ENCODE peak calls at places on chromosomes 13 and 19, in six cellular contexts. One of them, this sample, is unnamed.

GRCh38 chr13:53042897-53043296 is 14.3 kb downstream of the OLFM4 start:
- DNase-seq in activated CD4-positive, alpha-beta T cell treated with anti-CD3 and anti-CD28 coated beads, Interleukin-2, amount 50 U/mL, for 24 hours: no peak
- DNase-seq in HuH-7: no peak
- DNase-seq in activated T-cell treated with anti-CD3 and anti-CD28 coated beads for 1 hour: no peak
- DNase-seq in CD14-positive monocyte: no peak
- DNase-seq in cardiac muscle cell: no peak
- DNase-seq in this sample: no peak

GRCh38 chr13:94433055-94433947 is 46.2 kb downstream of the DCT start:
- DNase-seq in HuH-7: peak; percentile 34
- DNase-seq in activated CD4-positive, alpha-beta T cell treated with anti-CD3 and anti-CD28 coated beads, Interleukin-2, amount 50 U/mL, for 24 hours: peak; percentile 17
- DNase-seq in cardiac muscle cell: peak; percentile 85
- DNase-seq in activated T-cell treated with anti-CD3 and anti-CD28 coated beads for 1 hour: no peak
- DNase-seq in CD14-positive monocyte: no peak
- DNase-seq in this sample: peak; percentile 67

GRCh38 chr13:97574926-97575325 is 141.0 kb downstream of the RAP2A start:
- DNase-seq in HuH-7: peak; percentile 9
- DNase-seq in activated CD4-positive, alpha-beta T cell treated with anti-CD3 and anti-CD28 coated beads, Interleukin-2, amount 50 U/mL, for 24 hours: no peak
- DNase-seq in CD14-positive monocyte: no peak
- DNase-seq in activated T-cell treated with anti-CD3 and anti-CD28 coated beads for 1 hour: no peak
- DNase-seq in cardiac muscle cell: peak; percentile 67
- DNase-seq in this sample: peak; percentile 33

GRCh38 chr19:38243279-38243673 is 12.9 kb downstream of the PPP1R14A start:
- DNase-seq in activated T-cell treated with anti-CD3 and anti-CD28 coated beads for 1 hour: no peak
- DNase-seq in activated CD4-positive, alpha-beta T cell treated with anti-CD3 and anti-CD28 coated beads, Interleukin-2, amount 50 U/mL, for 24 hours: no peak
- DNase-seq in CD14-positive monocyte: no peak
- DNase-seq in cardiac muscle cell: no peak
- DNase-seq in HuH-7: no peak
- DNase-seq in this sample: no peak

GRCh38 chr13:113148940-113149503 is 9.4 kb upstream of the PROZ start:
- DNase-seq in HuH-7: no peak
- DNase-seq in CD14-positive monocyte: no peak
- DNase-seq in activated CD4-positive, alpha-beta T cell treated with anti-CD3 and anti-CD28 coated beads, Interleukin-2, amount 50 U/mL, for 24 hours: no peak
- DNase-seq in cardiac muscle cell: no peak
- DNase-seq in activated T-cell treated with anti-CD3 and anti-CD28 coated beads for 1 hour: no peak
- DNase-seq in this sample: no peak

GRCh38 chr19:17775245-17775927 is 19.6 kb upstream of the B3GNT3 start:
- DNase-seq in HuH-7: peak; percentile 81
- DNase-seq in cardiac muscle cell: peak; percentile 43
- DNase-seq in activated T-cell treated with anti-CD3 and anti-CD28 coated beads for 1 hour: peak; percentile 32
- DNase-seq in CD14-positive monocyte: no peak
- DNase-seq in activated CD4-positive, alpha-beta T cell treated with anti-CD3 and anti-CD28 coated beads, Interleukin-2, amount 50 U/mL, for 24 hours: no peak
- DNase-seq in this sample: peak; percentile 45

GRCh38 chr19:29206453-29206852 is 6.5 kb downstream of the UQCRFS1 start:
- DNase-seq in HuH-7: no peak
- DNase-seq in activated CD4-positive, alpha-beta T cell treated with anti-CD3 and anti-CD28 coated beads, Interleukin-2, amount 50 U/mL, for 24 hours: no peak
- DNase-seq in cardiac muscle cell: no peak
- DNase-seq in activated T-cell treated with anti-CD3 and anti-CD28 coated beads for 1 hour: no peak
- DNase-seq in CD14-positive monocyte: no peak
- DNase-seq in this sample: no peak

GRCh38 chr13:48849515-48849914 is 126.2 kb upstream of the FNDC3A start:
- DNase-seq in activated CD4-positive, alpha-beta T cell treated with anti-CD3 and anti-CD28 coated beads, Interleukin-2, amount 50 U/mL, for 24 hours: no peak
- DNase-seq in activated T-cell treated with anti-CD3 and anti-CD28 coated beads for 1 hour: no peak
- DNase-seq in HuH-7: no peak
- DNase-seq in CD14-positive monocyte: no peak
- DNase-seq in cardiac muscle cell: no peak
- DNase-seq in this sample: no peak

GRCh38 chr13:92967923-92968322 is 258.7 kb upstream of the GPC6 start:
- DNase-seq in HuH-7: no peak
- DNase-seq in cardiac muscle cell: peak; percentile 22
- DNase-seq in activated T-cell treated with anti-CD3 and anti-CD28 coated beads for 1 hour: no peak
- DNase-seq in activated CD4-positive, alpha-beta T cell treated with anti-CD3 and anti-CD28 coated beads, Interleukin-2, amount 50 U/mL, for 24 hours: no peak
- DNase-seq in CD14-positive monocyte: no peak
- DNase-seq in this sample: no peak

GRCh38 chr13:54636231-54636630 is 1607.6 kb downstream of the OLFM4 start:
- DNase-seq in HuH-7: no peak
- DNase-seq in cardiac muscle cell: no peak
- DNase-seq in CD14-positive monocyte: no peak
- DNase-seq in activated CD4-positive, alpha-beta T cell treated with anti-CD3 and anti-CD28 coated beads, Interleukin-2, amount 50 U/mL, for 24 hours: no peak
- DNase-seq in activated T-cell treated with anti-CD3 and anti-CD28 coated beads for 1 hour: no peak
- DNase-seq in this sample: no peak

GRCh38 chr19:10533656-10534386 is 9.9 kb upstream of the ATG4D start:
- DNase-seq in HuH-7: no peak
- DNase-seq in cardiac muscle cell: peak; percentile 73
- DNase-seq in activated CD4-positive, alpha-beta T cell treated with anti-CD3 and anti-CD28 coated beads, Interleukin-2, amount 50 U/mL, for 24 hours: no peak
- DNase-seq in activated T-cell treated with anti-CD3 and anti-CD28 coated beads for 1 hour: no peak
- DNase-seq in CD14-positive monocyte: no peak
- DNase-seq in this sample: no peak

GRCh38 chr13:72284791-72285190 is 417.8 kb upstream of the DACH1 start:
- DNase-seq in cardiac muscle cell: no peak
- DNase-seq in activated T-cell treated with anti-CD3 and anti-CD28 coated beads for 1 hour: no peak
- DNase-seq in CD14-positive monocyte: no peak
- DNase-seq in HuH-7: no peak
- DNase-seq in activated CD4-positive, alpha-beta T cell treated with anti-CD3 and anti-CD28 coated beads, Interleukin-2, amount 50 U/mL, for 24 hours: no peak
- DNase-seq in this sample: no peak

GRCh38 chr19:16319466-16319865 is 5.2 kb upstream of the KLF2 start:
- DNase-seq in cardiac muscle cell: peak; percentile 72
- DNase-seq in activated T-cell treated with anti-CD3 and anti-CD28 coated beads for 1 hour: no peak
- DNase-seq in activated CD4-positive, alpha-beta T cell treated with anti-CD3 and anti-CD28 coated beads, Interleukin-2, amount 50 U/mL, for 24 hours: no peak
- DNase-seq in HuH-7: no peak
- DNase-seq in CD14-positive monocyte: no peak
- DNase-seq in this sample: no peak

GRCh38 chr13:33227927-33228644 is 57.5 kb downstream of the STARD13 start:
- DNase-seq in HuH-7: no peak
- DNase-seq in CD14-positive monocyte: no peak
- DNase-seq in activated T-cell treated with anti-CD3 and anti-CD28 coated beads for 1 hour: no peak
- DNase-seq in activated CD4-positive, alpha-beta T cell treated with anti-CD3 and anti-CD28 coated beads, Interleukin-2, amount 50 U/mL, for 24 hours: no peak
- DNase-seq in cardiac muscle cell: no peak
- DNase-seq in this sample: no peak

GRCh38 chr19:13986348-13986904 is 19.7 kb downstream of the RFX1 start:
- DNase-seq in HuH-7: no peak
- DNase-seq in CD14-positive monocyte: peak; percentile 99
- DNase-seq in activated CD4-positive, alpha-beta T cell treated with anti-CD3 and anti-CD28 coated beads, Interleukin-2, amount 50 U/mL, for 24 hours: peak; percentile 99
- DNase-seq in cardiac muscle cell: peak; percentile 77
- DNase-seq in activated T-cell treated with anti-CD3 and anti-CD28 coated beads for 1 hour: peak; percentile 99
- DNase-seq in this sample: no peak

GRCh38 chr13:37690361-37690760 is 91.8 kb upstream of the POSTN start:
- DNase-seq in cardiac muscle cell: no peak
- DNase-seq in activated CD4-positive, alpha-beta T cell treated with anti-CD3 and anti-CD28 coated beads, Interleukin-2, amount 50 U/mL, for 24 hours: no peak
- DNase-seq in HuH-7: no peak
- DNase-seq in activated T-cell treated with anti-CD3 and anti-CD28 coated beads for 1 hour: no peak
- DNase-seq in CD14-positive monocyte: no peak
- DNase-seq in this sample: no peak

GRCh38 chr19:13149628-13150186 is 468 bp downstream of the STX10 start:
- DNase-seq in activated T-cell treated with anti-CD3 and anti-CD28 coated beads for 1 hour: no peak
- DNase-seq in activated CD4-positive, alpha-beta T cell treated with anti-CD3 and anti-CD28 coated beads, Interleukin-2, amount 50 U/mL, for 24 hours: no peak
- DNase-seq in cardiac muscle cell: peak; percentile 63
- DNase-seq in CD14-positive monocyte: no peak
- DNase-seq in HuH-7: no peak
- DNase-seq in this sample: no peak

GRCh38 chr13:98504371-98504963 is 72.4 kb downstream of the STK24 start:
- DNase-seq in HuH-7: no peak
- DNase-seq in activated CD4-positive, alpha-beta T cell treated with anti-CD3 and anti-CD28 coated beads, Interleukin-2, amount 50 U/mL, for 24 hours: no peak
- DNase-seq in activated T-cell treated with anti-CD3 and anti-CD28 coated beads for 1 hour: no peak
- DNase-seq in cardiac muscle cell: no peak
- DNase-seq in CD14-positive monocyte: no peak
- DNase-seq in this sample: no peak

GRCh38 chr19:1901940-1902404 is 3.2 kb upstream of the ADAT3 start:
- DNase-seq in activated CD4-positive, alpha-beta T cell treated with anti-CD3 and anti-CD28 coated beads, Interleukin-2, amount 50 U/mL, for 24 hours: no peak
- DNase-seq in cardiac muscle cell: no peak
- DNase-seq in activated T-cell treated with anti-CD3 and anti-CD28 coated beads for 1 hour: no peak
- DNase-seq in CD14-positive monocyte: peak; percentile 96
- DNase-seq in HuH-7: no peak
- DNase-seq in this sample: no peak

GRCh38 chr19:27775395-27775794 is 1437.6 kb downstream of the UQCRFS1 start:
- DNase-seq in cardiac muscle cell: no peak
- DNase-seq in activated CD4-positive, alpha-beta T cell treated with anti-CD3 and anti-CD28 coated beads, Interleukin-2, amount 50 U/mL, for 24 hours: no peak
- DNase-seq in CD14-positive monocyte: no peak
- DNase-seq in HuH-7: no peak
- DNase-seq in activated T-cell treated with anti-CD3 and anti-CD28 coated beads for 1 hour: no peak
- DNase-seq in this sample: no peak

GRCh38 chr19:17739121-17739875 is 12.0 kb upstream of the FCHO1 start:
- DNase-seq in cardiac muscle cell: peak; percentile 53
- DNase-seq in activated CD4-positive, alpha-beta T cell treated with anti-CD3 and anti-CD28 coated beads, Interleukin-2, amount 50 U/mL, for 24 hours: no peak
- DNase-seq in activated T-cell treated with anti-CD3 and anti-CD28 coated beads for 1 hour: no peak
- DNase-seq in HuH-7: no peak
- DNase-seq in CD14-positive monocyte: no peak
- DNase-seq in this sample: no peak

GRCh38 chr19:58519087-58519354 is 589 bp downstream of the ZBTB45 start:
- DNase-seq in cardiac muscle cell: peak; percentile 82
- DNase-seq in CD14-positive monocyte: no peak
- DNase-seq in HuH-7: peak; percentile 81
- DNase-seq in activated CD4-positive, alpha-beta T cell treated with anti-CD3 and anti-CD28 coated beads, Interleukin-2, amount 50 U/mL, for 24 hours: no peak
- DNase-seq in activated T-cell treated with anti-CD3 and anti-CD28 coated beads for 1 hour: peak; percentile 30
- DNase-seq in this sample: peak; percentile 69

GRCh38 chr13:32650705-32651311 is 64.6 kb downstream of the PDS5B start:
- DNase-seq in cardiac muscle cell: peak; percentile 81
- DNase-seq in activated T-cell treated with anti-CD3 and anti-CD28 coated beads for 1 hour: peak; percentile 25
- DNase-seq in HuH-7: peak; percentile 20
- DNase-seq in CD14-positive monocyte: no peak
- DNase-seq in activated CD4-positive, alpha-beta T cell treated with anti-CD3 and anti-CD28 coated beads, Interleukin-2, amount 50 U/mL, for 24 hours: peak; percentile 52
- DNase-seq in this sample: peak; percentile 59

GRCh38 chr19:43482193-43482592 is 16.8 kb upstream of the LYPD3 start:
- DNase-seq in cardiac muscle cell: no peak
- DNase-seq in activated CD4-positive, alpha-beta T cell treated with anti-CD3 and anti-CD28 coated beads, Interleukin-2, amount 50 U/mL, for 24 hours: no peak
- DNase-seq in CD14-positive monocyte: no peak
- DNase-seq in activated T-cell treated with anti-CD3 and anti-CD28 coated beads for 1 hour: no peak
- DNase-seq in HuH-7: no peak
- DNase-seq in this sample: no peak

GRCh38 chr19:51361228-51361627 is 5.0 kb downstream of the ETFB start:
- DNase-seq in CD14-positive monocyte: no peak
- DNase-seq in HuH-7: no peak
- DNase-seq in activated CD4-positive, alpha-beta T cell treated with anti-CD3 and anti-CD28 coated beads, Interleukin-2, amount 50 U/mL, for 24 hours: no peak
- DNase-seq in activated T-cell treated with anti-CD3 and anti-CD28 coated beads for 1 hour: no peak
- DNase-seq in cardiac muscle cell: no peak
- DNase-seq in this sample: no peak

GRCh38 chr13:26558074-26558805 is 757 bp downstream of the WASF3 start:
- DNase-seq in CD14-positive monocyte: no peak
- DNase-seq in activated T-cell treated with anti-CD3 and anti-CD28 coated beads for 1 hour: no peak
- DNase-seq in HuH-7: no peak
- DNase-seq in activated CD4-positive, alpha-beta T cell treated with anti-CD3 and anti-CD28 coated beads, Interleukin-2, amount 50 U/mL, for 24 hours: no peak
- DNase-seq in cardiac muscle cell: peak; percentile 22
- DNase-seq in this sample: peak; percentile 25

GRCh38 chr19:52603558-52604207 is 33.6 kb downstream of the ZNF701 start:
- DNase-seq in activated T-cell treated with anti-CD3 and anti-CD28 coated beads for 1 hour: no peak
- DNase-seq in HuH-7: no peak
- DNase-seq in cardiac muscle cell: peak; percentile 76
- DNase-seq in CD14-positive monocyte: no peak
- DNase-seq in activated CD4-positive, alpha-beta T cell treated with anti-CD3 and anti-CD28 coated beads, Interleukin-2, amount 50 U/mL, for 24 hours: no peak
- DNase-seq in this sample: no peak

GRCh38 chr13:41500501-41500900 is 43.2 kb downstream of the RGCC start:
- DNase-seq in activated T-cell treated with anti-CD3 and anti-CD28 coated beads for 1 hour: no peak
- DNase-seq in CD14-positive monocyte: no peak
- DNase-seq in HuH-7: no peak
- DNase-seq in activated CD4-positive, alpha-beta T cell treated with anti-CD3 and anti-CD28 coated beads, Interleukin-2, amount 50 U/mL, for 24 hours: no peak
- DNase-seq in cardiac muscle cell: no peak
- DNase-seq in this sample: no peak

GRCh38 chr13:26300140-26300539 is 46.2 kb downstream of the CDK8 start:
- DNase-seq in CD14-positive monocyte: no peak
- DNase-seq in activated T-cell treated with anti-CD3 and anti-CD28 coated beads for 1 hour: no peak
- DNase-seq in activated CD4-positive, alpha-beta T cell treated with anti-CD3 and anti-CD28 coated beads, Interleukin-2, amount 50 U/mL, for 24 hours: no peak
- DNase-seq in cardiac muscle cell: peak; percentile 64
- DNase-seq in HuH-7: no peak
- DNase-seq in this sample: no peak

GRCh38 chr13:35723820-35724219 is 247.3 kb upstream of the MAB21L1 start:
- DNase-seq in activated T-cell treated with anti-CD3 and anti-CD28 coated beads for 1 hour: no peak
- DNase-seq in activated CD4-positive, alpha-beta T cell treated with anti-CD3 and anti-CD28 coated beads, Interleukin-2, amount 50 U/mL, for 24 hours: no peak
- DNase-seq in HuH-7: no peak
- DNase-seq in cardiac muscle cell: peak; percentile 66
- DNase-seq in CD14-positive monocyte: no peak
- DNase-seq in this sample: no peak

GRCh38 chr19:5960005-5961001 is 17.6 kb downstream of the RANBP3 start:
- DNase-seq in cardiac muscle cell: no peak
- DNase-seq in CD14-positive monocyte: no peak
- DNase-seq in activated CD4-positive, alpha-beta T cell treated with anti-CD3 and anti-CD28 coated beads, Interleukin-2, amount 50 U/mL, for 24 hours: no peak
- DNase-seq in activated T-cell treated with anti-CD3 and anti-CD28 coated beads for 1 hour: no peak
- DNase-seq in HuH-7: no peak
- DNase-seq in this sample: no peak

GRCh38 chr19:18119243-18120105 is 21.9 kb downstream of the MAST3 start:
- DNase-seq in CD14-positive monocyte: no peak
- DNase-seq in HuH-7: no peak
- DNase-seq in cardiac muscle cell: no peak
- DNase-seq in activated CD4-positive, alpha-beta T cell treated with anti-CD3 and anti-CD28 coated beads, Interleukin-2, amount 50 U/mL, for 24 hours: peak; percentile 41
- DNase-seq in activated T-cell treated with anti-CD3 and anti-CD28 coated beads for 1 hour: peak; percentile 48
- DNase-seq in this sample: no peak

GRCh38 chr19:47272448-47273312 is 2.0 kb upstream of the INAFM1 start:
- DNase-seq in CD14-positive monocyte: no peak
- DNase-seq in HuH-7: peak; percentile 59
- DNase-seq in activated CD4-positive, alpha-beta T cell treated with anti-CD3 and anti-CD28 coated beads, Interleukin-2, amount 50 U/mL, for 24 hours: peak; percentile 39
- DNase-seq in cardiac muscle cell: no peak
- DNase-seq in activated T-cell treated with anti-CD3 and anti-CD28 coated beads for 1 hour: peak; percentile 39
- DNase-seq in this sample: peak; percentile 34

GRCh38 chr13:39186205-39186880 is 148.1 kb downstream of the NHLRC3 start:
- DNase-seq in HuH-7: no peak
- DNase-seq in activated T-cell treated with anti-CD3 and anti-CD28 coated beads for 1 hour: no peak
- DNase-seq in CD14-positive monocyte: no peak
- DNase-seq in activated CD4-positive, alpha-beta T cell treated with anti-CD3 and anti-CD28 coated beads, Interleukin-2, amount 50 U/mL, for 24 hours: no peak
- DNase-seq in cardiac muscle cell: no peak
- DNase-seq in this sample: no peak

GRCh38 chr19:14381689-14382474 is 638 bp downstream of the ADGRE5 start:
- DNase-seq in cardiac muscle cell: peak; percentile 53
- DNase-seq in HuH-7: no peak
- DNase-seq in CD14-positive monocyte: peak; percentile 95
- DNase-seq in activated T-cell treated with anti-CD3 and anti-CD28 coated beads for 1 hour: peak; percentile 65
- DNase-seq in activated CD4-positive, alpha-beta T cell treated with anti-CD3 and anti-CD28 coated beads, Interleukin-2, amount 50 U/mL, for 24 hours: peak; percentile 75
- DNase-seq in this sample: no peak

GRCh38 chr13:105660550-105660949 is 874.9 kb downstream of the EFNB2 start:
- DNase-seq in activated CD4-positive, alpha-beta T cell treated with anti-CD3 and anti-CD28 coated beads, Interleukin-2, amount 50 U/mL, for 24 hours: no peak
- DNase-seq in activated T-cell treated with anti-CD3 and anti-CD28 coated beads for 1 hour: no peak
- DNase-seq in cardiac muscle cell: no peak
- DNase-seq in CD14-positive monocyte: no peak
- DNase-seq in HuH-7: no peak
- DNase-seq in this sample: no peak

This sample was measured in HEK293T.